ENCODE peak calls at places on chromosomes 4 and X, in ten cellular contexts. T is uterus, W is mammary epithelial cell, C is gastrocnemius medialis, S is tibial nerve, A is neural progenitor cell, H is suprapubic skin, V is astrocyte, B is MM.1S, Q is left ventricle myocardium inferior. M is an unnamed sample.
A peak's percentile ranks its signal among the peaks of the same experiment; 100 is the strongest.

GRCh38 chrX:109624641-109625311 is at the start of gene KCNE5:
- DNase-seq in S (no peak), C (no peak), W (no peak), A (peak; percentile 79), T (no peak), Q (no peak), V (no peak), B (no peak), H (no peak), M (no peak)

GRCh38 chr4:174524242-174524641 is 2.0 kb upstream of the HPGD start:
- DNase-seq in B (no peak), H (no peak), C (no peak), T (no peak), A (no peak), S (no peak), W (no peak), Q (no peak), V (no peak), M (no peak)

GRCh38 chr4:38099020-38099600 is 138.9 kb downstream of the PTTG2 start:
- DNase-seq in W (no peak), C (no peak), B (no peak), Q (no peak), S (no peak), V (no peak), T (no peak), A (no peak), H (no peak), M (no peak)

GRCh38 chrX:50169717-50170116 is 31.1 kb downstream of the AKAP4 start:
- DNase-seq in S (no peak), H (no peak), C (no peak), W (no peak), V (no peak), A (no peak), B (no peak), Q (no peak), T (no peak), M (no peak)

GRCh38 chrX:107747596-107748161 is 27.9 kb downstream of the TSC22D3 start:
- DNase-seq in Q (no peak), B (no peak), A (peak; percentile 24), H (no peak), T (peak; percentile 31), C (peak; percentile 69), W (peak; percentile 73), S (peak; percentile 33), V (peak; percentile 46), M (peak; percentile 78)

GRCh38 chr4:53019485-53020382 is 157.6 kb downstream of the RASL11B start:
- DNase-seq in S (no peak), T (peak; percentile 28), H (no peak), V (peak; percentile 77), A (no peak), W (peak; percentile 51), Q (no peak), B (no peak), C (no peak), M (no peak)

GRCh38 chrX:77493677-77494553 is 46.7 kb downstream of the FGF16 start:
- DNase-seq in H (no peak), Q (no peak), C (no peak), B (no peak), V (peak; percentile 70), W (peak; percentile 23), S (no peak), A (peak; percentile 61), T (no peak), M (peak; percentile 58)

GRCh38 chr4:151692821-151693504 is 67.8 kb downstream of the GATB start:
- DNase-seq in B (no peak), T (no peak), C (no peak), W (no peak), A (no peak), S (no peak), H (no peak), Q (no peak), V (peak; percentile 35), M (no peak)

GRCh38 chr4:114399085-114399484 is 199.5 kb upstream of the UGT8 start:
- DNase-seq in S (no peak), A (peak; percentile 43), B (no peak), W (no peak), H (no peak), C (no peak), Q (no peak), T (no peak), V (no peak), M (no peak)

GRCh38 chr4:121324331-121324730 is 56.5 kb downstream of the QRFPR start:
- DNase-seq in W (no peak), T (no peak), B (no peak), V (no peak), A (no peak), S (no peak), C (no peak), H (no peak), Q (no peak), M (no peak)

GRCh38 chr4:86033171-86033570 is 326.7 kb downstream of the MAPK10 start:
- DNase-seq in S (peak; percentile 32), T (peak; percentile 59), B (no peak), Q (peak; percentile 36), W (no peak), C (no peak), H (peak; percentile 63), V (peak; percentile 90), A (no peak), M (no peak)

GRCh38 chr4:140969296-140969695 is 164.0 kb downstream of the RNF150 start:
- DNase-seq in W (no peak), V (no peak), A (peak; percentile 11), C (no peak), B (no peak), S (no peak), H (no peak), T (no peak), Q (no peak), M (no peak)

GRCh38 chrX:153944800-153945150 is 332 bp upstream of the RENBP start:
- DNase-seq in C (no peak), S (no peak), Q (no peak), B (no peak), V (no peak), W (no peak), H (no peak), T (no peak), A (no peak), M (no peak)

GRCh38 chrX:153945956-153946909 is 1.8 kb upstream of the RENBP start:
- DNase-seq in H (no peak), B (no peak), V (no peak), C (no peak), S (no peak), A (no peak), T (no peak), Q (no peak), W (no peak), M (no peak)

GRCh38 chrX:153946910-153947769 is 2.7 kb upstream of the RENBP start:
- DNase-seq in A (peak; percentile 85), C (peak; percentile 30), B (peak; percentile 83), T (peak; percentile 55), V (peak; percentile 47), Q (peak; percentile 63), H (no peak), S (peak; percentile 31), W (peak; percentile 61), M (peak; percentile 47)

GRCh38 chrX:153948847-153949819 is 4.7 kb upstream of the RENBP start:
- DNase-seq in W (no peak), V (no peak), B (no peak), Q (no peak), H (no peak), C (no peak), T (no peak), A (peak; percentile 37), S (no peak), M (no peak)

DNA sequence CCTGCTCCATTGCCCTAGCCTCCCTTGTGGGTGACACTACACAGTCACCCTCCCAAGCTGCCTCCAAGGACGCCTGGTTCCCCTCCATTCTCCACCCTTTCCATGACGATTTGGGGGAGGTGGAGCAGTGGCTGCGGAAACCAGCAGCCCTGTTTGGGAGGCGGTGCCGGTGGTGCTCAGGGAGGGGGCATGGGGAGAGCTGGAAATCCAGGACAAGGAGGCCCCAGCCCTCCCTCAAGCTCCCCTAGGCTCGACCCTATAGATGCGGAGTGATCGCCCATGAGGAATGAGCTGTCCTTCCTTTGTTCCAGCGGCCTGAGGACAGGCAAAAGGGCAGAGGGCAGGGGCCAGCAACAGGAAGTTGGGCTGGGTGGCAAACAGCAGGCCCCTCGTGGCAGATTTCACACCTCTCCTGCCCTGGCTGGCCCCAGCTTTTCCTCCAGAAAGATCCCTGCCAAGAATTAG is 3.6 kb upstream of the RENBP start:
- DNase-seq in B (no peak), S (no peak), V (no peak), C (no peak), W (no peak), A (peak; percentile 62), H (no peak), T (no peak), Q (no peak), M (no peak)
- H3K27ac ChIP-seq in B (no peak overlapping the region), S (peak overlapping the region; percentile 45), V (peak overlapping the region; percentile 12), C (peak overlapping the region; percentile 58), W (no peak overlapping the region), A (peak overlapping the region; percentile 80), H (no peak overlapping the region), T (peak overlapping the region; percentile 35), Q (peak overlapping the region; percentile 82), M (no peak overlapping the region)

DNA sequence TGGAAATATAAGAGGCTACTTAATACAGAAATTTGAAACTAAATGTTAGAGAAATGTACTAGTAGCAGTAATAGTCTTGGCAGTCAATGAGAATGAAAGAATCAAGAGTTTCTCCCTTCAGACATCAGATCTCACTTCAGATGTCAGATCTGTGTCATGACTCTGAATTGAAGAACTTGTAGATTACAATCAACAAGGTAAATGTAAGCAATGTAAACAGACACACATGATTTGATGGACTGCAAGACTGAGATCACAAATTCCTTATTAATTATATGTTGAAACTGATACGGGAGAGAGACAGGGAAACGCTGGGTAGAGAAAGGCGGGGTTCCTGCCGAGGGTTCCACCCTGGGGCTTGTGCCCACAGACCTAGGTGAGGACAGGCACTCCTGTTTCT is 65.5 kb upstream of the HHIP start:
- DNase-seq in T (no peak), S (no peak), A (no peak), Q (no peak), C (no peak), W (no peak), H (no peak), B (no peak), V (no peak), M (peak; percentile 39)
- H3K27ac ChIP-seq in T (no peak overlapping the region), S (no peak overlapping the region), A (no peak overlapping the region), Q (no peak overlapping the region), C (no peak overlapping the region), W (peak overlapping the region; percentile 71), H (no peak overlapping the region), B (no peak overlapping the region), V (peak overlapping the region; percentile 83), M (peak overlapping the region; percentile 28)

DNA sequence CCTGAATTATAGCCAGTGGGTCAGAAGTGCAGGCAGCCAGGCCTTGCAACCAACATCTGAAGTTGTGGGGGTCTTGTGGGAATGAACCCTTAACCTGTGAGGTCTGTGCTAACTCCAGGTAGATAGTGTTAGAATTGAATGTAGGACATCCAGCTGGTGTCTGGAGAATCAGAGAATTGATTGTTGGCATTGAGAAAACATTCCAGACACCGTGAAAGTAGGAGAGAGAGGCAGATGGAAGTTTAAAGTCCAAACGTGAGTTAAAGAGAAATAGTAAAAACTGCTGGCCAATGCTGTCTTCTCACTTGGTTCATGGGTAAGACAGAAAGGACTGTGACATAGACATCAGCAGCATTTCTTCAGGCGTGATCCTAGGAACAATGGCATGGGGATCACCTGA is 27.7 kb downstream of the CASP3 start:
- DNase-seq in B (no peak), Q (no peak), H (no peak), W (no peak), A (no peak), T (no peak), V (no peak), C (no peak), S (no peak), M (no peak)
- H3K27ac ChIP-seq in B (no peak overlapping the region), Q (no peak overlapping the region), H (no peak overlapping the region), W (no peak overlapping the region), A (no peak overlapping the region), T (no peak overlapping the region), V (no peak overlapping the region), C (no peak overlapping the region), S (no peak overlapping the region), M (no peak overlapping the region)

GRCh38 chr4:76702440-76703122 is 195.4 kb downstream of the SOWAHB start:
- DNase-seq in Q (no peak), T (no peak), B (peak; percentile 60), W (no peak), C (no peak), V (no peak), H (no peak), S (no peak), A (no peak), M (no peak)
- H3K27ac ChIP-seq in Q (no peak overlapping the region), T (no peak overlapping the region), B (peak overlapping the region; percentile 77), W (peak overlapping the region; percentile 92), C (no peak overlapping the region), V (no peak overlapping the region), H (no peak overlapping the region), S (no peak overlapping the region), A (no peak overlapping the region), M (no peak overlapping the region)

M was measured in foreskin keratinocyte.